ENCODE peak calls at places on chromosomes 4 and X, in six cellular contexts. One of them, this sample, is unnamed. For H3K4me1, the result is how much of the 10 kb centered on the place peaks cover.

GRCh38 chr4:41057456-41057855 is 156.9 kb downstream of the APBB2 start:
- DNase-seq in A673: no peak
- DNase-seq in effector memory CD4-positive, alpha-beta T cell: no peak
- DNase-seq in aorta: no peak
- DNase-seq in heart left ventricle: no peak
- DNase-seq in SK-N-SH: no peak
- DNase-seq in this sample: no peak

GRCh38 chrX:125203737-125204578 is 115.7 kb upstream of the TEX13C start:
- DNase-seq in A673: peak
- DNase-seq in effector memory CD4-positive, alpha-beta T cell: no peak
- DNase-seq in aorta: peak
- DNase-seq in heart left ventricle: no peak
- DNase-seq in SK-N-SH: peak
- DNase-seq in this sample: peak

GRCh38 chr4:55396305-55397023 is 707 bp downstream of the TMEM165 start:
- DNase-seq in A673: peak
- DNase-seq in effector memory CD4-positive, alpha-beta T cell: peak
- DNase-seq in aorta: peak
- DNase-seq in heart left ventricle: peak
- DNase-seq in SK-N-SH: peak
- DNase-seq in this sample: no peak

GRCh38 chrX:4710618-4711433 is 997.4 kb upstream of the PRKX start:
- DNase-seq in A673: no peak
- DNase-seq in effector memory CD4-positive, alpha-beta T cell: no peak
- DNase-seq in aorta: no peak
- DNase-seq in heart left ventricle: no peak
- DNase-seq in SK-N-SH: no peak
- DNase-seq in this sample: peak

GRCh38 chrX:51893931-51894696 is 691 bp downstream of the MAGED1 start:
- DNase-seq in A673: peak
- DNase-seq in effector memory CD4-positive, alpha-beta T cell: no peak
- DNase-seq in aorta: peak
- DNase-seq in heart left ventricle: no peak
- DNase-seq in SK-N-SH: peak
- DNase-seq in this sample: no peak

GRCh38 chr4:78748361-78748760 is 27.8 kb upstream of the BMP2K start:
- DNase-seq in A673: no peak
- DNase-seq in effector memory CD4-positive, alpha-beta T cell: no peak
- DNase-seq in aorta: no peak
- DNase-seq in heart left ventricle: no peak
- DNase-seq in SK-N-SH: no peak
- DNase-seq in this sample: no peak

GRCh38 chr4:54661156-54661555 is 3.4 kb downstream of the KIT start:
- DNase-seq in A673: peak
- DNase-seq in effector memory CD4-positive, alpha-beta T cell: no peak
- DNase-seq in aorta: no peak
- DNase-seq in heart left ventricle: no peak
- DNase-seq in SK-N-SH: no peak
- DNase-seq in this sample: no peak

GRCh38 chrX:14209034-14209433 is 179.3 kb upstream of the GEMIN8 start:
- DNase-seq in A673: no peak
- DNase-seq in effector memory CD4-positive, alpha-beta T cell: no peak
- DNase-seq in aorta: no peak
- DNase-seq in heart left ventricle: no peak
- DNase-seq in SK-N-SH: no peak
- DNase-seq in this sample: no peak

DNA sequence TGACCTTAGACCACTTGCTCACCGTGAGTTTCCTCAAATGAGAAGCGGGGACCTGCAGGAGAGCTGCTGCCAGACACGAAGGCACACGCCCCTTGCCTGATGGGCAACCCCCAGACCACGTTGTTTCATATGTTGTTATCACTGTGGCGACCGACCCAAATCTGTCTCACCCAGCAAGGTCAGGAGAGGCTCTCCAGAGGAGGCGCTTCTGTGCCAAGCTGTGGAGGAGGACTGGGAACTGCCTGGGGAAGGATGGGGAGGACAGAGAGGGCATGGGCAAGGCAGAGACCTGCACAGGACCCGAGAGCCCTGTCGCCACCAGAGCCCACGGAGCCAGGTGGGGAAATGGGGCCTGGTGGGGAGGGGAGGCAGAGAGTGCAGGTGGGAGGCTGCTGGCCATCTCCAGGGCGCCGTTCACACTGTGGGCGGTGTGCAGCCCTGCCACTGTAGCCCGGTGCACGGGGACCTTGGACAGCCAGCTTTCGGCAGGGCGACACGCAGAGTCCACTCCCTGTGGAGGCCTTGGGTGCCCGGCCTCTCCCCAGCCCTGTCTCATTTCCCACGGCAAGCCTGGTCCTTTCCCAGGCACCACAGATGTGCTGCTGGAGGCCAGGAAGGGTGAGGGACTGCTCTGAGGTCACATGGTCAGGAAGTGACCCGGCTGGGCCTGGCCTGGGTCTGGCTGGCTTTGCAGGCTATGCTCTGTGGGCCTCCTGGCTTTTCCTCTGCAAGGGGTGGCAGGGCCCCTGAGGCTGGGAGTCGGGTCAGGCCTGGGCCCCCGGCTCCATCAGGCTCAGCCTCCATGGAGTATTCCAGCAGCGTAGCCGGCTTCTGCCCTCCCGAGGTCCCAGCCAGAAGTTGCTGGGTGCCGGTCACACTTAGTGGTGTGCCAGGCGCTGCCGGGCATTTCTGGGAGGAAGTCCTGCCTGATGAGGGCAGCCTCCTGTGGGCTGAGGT is 3.2 kb downstream of the HTRA3 start:
- DNase-seq in A673: no peak
- DNase-seq in effector memory CD4-positive, alpha-beta T cell: no peak
- DNase-seq in aorta: no peak
- DNase-seq in heart left ventricle: peak
- DNase-seq in SK-N-SH: peak
- DNase-seq in this sample: no peak
- H3K4me3 ChIP-seq in A673: no peak
- H3K4me3 ChIP-seq in effector memory CD4-positive, alpha-beta T cell: no peak
- H3K4me3 ChIP-seq in aorta: no peak
- H3K4me3 ChIP-seq in heart left ventricle: peak
- H3K4me3 ChIP-seq in SK-N-SH: no peak
- H3K4me3 ChIP-seq in this sample: no peak

GRCh38 chr4:121583396-121583795 is 113.4 kb downstream of the ANXA5 start:
- DNase-seq in A673: peak
- DNase-seq in effector memory CD4-positive, alpha-beta T cell: no peak
- DNase-seq in aorta: no peak
- DNase-seq in heart left ventricle: no peak
- DNase-seq in SK-N-SH: no peak
- DNase-seq in this sample: no peak

GRCh38 chr4:121582296-121582695 is 114.5 kb downstream of the ANXA5 start:
- DNase-seq in A673: peak
- DNase-seq in effector memory CD4-positive, alpha-beta T cell: no peak
- DNase-seq in aorta: no peak
- DNase-seq in heart left ventricle: no peak
- DNase-seq in SK-N-SH: no peak
- DNase-seq in this sample: no peak
- H3K4me1 ChIP-seq in A673: under half
- H3K4me1 ChIP-seq in effector memory CD4-positive, alpha-beta T cell: under half
- H3K4me1 ChIP-seq in aorta: under half
- H3K4me1 ChIP-seq in heart left ventricle: under half
- H3K4me1 ChIP-seq in SK-N-SH: under half
- H3K4me1 ChIP-seq in this sample: under half

DNA sequence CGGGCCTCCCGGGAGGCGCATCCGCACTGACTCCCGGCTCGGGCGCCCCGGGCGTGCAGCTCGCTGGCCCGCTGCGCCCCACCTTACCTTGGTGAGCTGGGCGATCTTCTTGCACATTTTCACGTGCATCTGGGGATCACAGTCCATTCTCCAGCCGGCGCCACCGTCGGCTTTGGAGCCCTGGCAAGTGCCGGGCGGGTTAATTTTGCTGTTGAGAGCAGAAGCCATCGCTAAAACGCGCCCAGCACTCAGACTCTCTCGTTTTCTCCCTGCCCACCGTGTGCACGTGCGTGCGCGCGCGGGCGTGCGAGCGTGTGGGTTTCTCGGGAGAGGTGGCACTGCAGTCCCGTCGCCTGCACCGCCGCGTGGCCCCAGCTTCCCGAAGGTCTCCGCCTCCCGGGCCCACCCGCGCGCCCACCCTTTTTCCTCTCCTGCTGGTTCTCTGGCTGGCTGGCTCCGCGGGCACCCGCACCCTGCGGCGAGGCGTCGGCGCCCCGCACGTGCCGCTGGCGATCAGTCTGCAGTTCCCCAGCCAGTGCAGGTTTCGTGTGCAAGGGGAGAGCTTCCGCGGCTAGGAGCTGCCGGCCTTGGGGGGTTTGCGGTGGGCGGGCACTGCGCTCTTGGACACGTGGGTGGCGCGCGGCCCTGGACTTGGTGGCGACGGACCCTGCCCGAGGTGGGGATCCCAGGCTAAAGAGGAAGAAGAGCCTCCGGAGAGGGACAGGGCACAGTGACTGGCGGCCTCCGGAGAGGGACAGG is at the start of gene FAM184B:
- DNase-seq in A673: peak
- DNase-seq in effector memory CD4-positive, alpha-beta T cell: no peak
- DNase-seq in aorta: no peak
- DNase-seq in heart left ventricle: no peak
- DNase-seq in SK-N-SH: peak
- DNase-seq in this sample: no peak
- H3K4me3 ChIP-seq in A673: peak
- H3K4me3 ChIP-seq in effector memory CD4-positive, alpha-beta T cell: no peak
- H3K4me3 ChIP-seq in aorta: peak
- H3K4me3 ChIP-seq in heart left ventricle: peak
- H3K4me3 ChIP-seq in SK-N-SH: peak
- H3K4me3 ChIP-seq in this sample: peak

GRCh38 chr4:6331018-6331417 is 61.4 kb downstream of the WFS1 start:
- DNase-seq in A673: peak
- DNase-seq in effector memory CD4-positive, alpha-beta T cell: no peak
- DNase-seq in aorta: no peak
- DNase-seq in heart left ventricle: no peak
- DNase-seq in SK-N-SH: no peak
- DNase-seq in this sample: no peak

GRCh38 chr4:6331468-6331867 is 61.8 kb downstream of the WFS1 start:
- DNase-seq in A673: no peak
- DNase-seq in effector memory CD4-positive, alpha-beta T cell: no peak
- DNase-seq in aorta: no peak
- DNase-seq in heart left ventricle: no peak
- DNase-seq in SK-N-SH: no peak
- DNase-seq in this sample: no peak

GRCh38 chr4:6329478-6330383 is 60.1 kb downstream of the WFS1 start:
- DNase-seq in A673: no peak
- DNase-seq in effector memory CD4-positive, alpha-beta T cell: no peak
- DNase-seq in aorta: no peak
- DNase-seq in heart left ventricle: no peak
- DNase-seq in SK-N-SH: no peak
- DNase-seq in this sample: no peak

GRCh38 chr4:6332042-6332668 is 62.5 kb downstream of the WFS1 start:
- DNase-seq in A673: no peak
- DNase-seq in effector memory CD4-positive, alpha-beta T cell: peak
- DNase-seq in aorta: no peak
- DNase-seq in heart left ventricle: no peak
- DNase-seq in SK-N-SH: peak
- DNase-seq in this sample: no peak

DNA sequence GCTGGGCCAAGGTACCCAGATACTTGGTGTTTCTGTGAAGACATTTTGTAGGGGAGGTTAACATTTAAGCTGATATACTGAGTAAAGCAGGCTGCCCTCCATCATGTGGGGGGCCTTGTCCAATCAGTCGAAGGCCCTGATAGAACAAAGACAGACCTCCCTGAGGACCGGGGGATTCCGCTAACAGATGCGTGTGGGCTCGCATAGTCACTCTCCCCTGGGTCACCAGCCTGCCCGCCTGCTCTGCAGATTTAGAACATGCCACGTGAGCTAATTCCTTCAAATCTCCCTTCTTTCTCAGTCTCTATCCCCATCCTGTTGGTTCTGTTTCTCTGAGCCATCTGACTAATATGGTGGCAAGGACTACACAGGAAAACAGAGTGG is 60.7 kb downstream of the WFS1 start:
- DNase-seq in A673: no peak
- DNase-seq in effector memory CD4-positive, alpha-beta T cell: no peak
- DNase-seq in aorta: no peak
- DNase-seq in heart left ventricle: no peak
- DNase-seq in SK-N-SH: no peak
- DNase-seq in this sample: no peak
- H3K4me1 ChIP-seq in A673: under half
- H3K4me1 ChIP-seq in effector memory CD4-positive, alpha-beta T cell: under half
- H3K4me1 ChIP-seq in aorta: under half
- H3K4me1 ChIP-seq in heart left ventricle: under half
- H3K4me1 ChIP-seq in SK-N-SH: under half
- H3K4me1 ChIP-seq in this sample: under half

GRCh38 chr4:80036949-80037348 is 36.1 kb downstream of the ANTXR2 start:
- DNase-seq in A673: peak
- DNase-seq in effector memory CD4-positive, alpha-beta T cell: no peak
- DNase-seq in aorta: no peak
- DNase-seq in heart left ventricle: no peak
- DNase-seq in SK-N-SH: no peak
- DNase-seq in this sample: no peak
- H3K4me3 ChIP-seq in A673: no peak
- H3K4me3 ChIP-seq in effector memory CD4-positive, alpha-beta T cell: peak
- H3K4me3 ChIP-seq in aorta: no peak
- H3K4me3 ChIP-seq in heart left ventricle: peak
- H3K4me3 ChIP-seq in SK-N-SH: no peak
- H3K4me3 ChIP-seq in this sample: no peak

DNA sequence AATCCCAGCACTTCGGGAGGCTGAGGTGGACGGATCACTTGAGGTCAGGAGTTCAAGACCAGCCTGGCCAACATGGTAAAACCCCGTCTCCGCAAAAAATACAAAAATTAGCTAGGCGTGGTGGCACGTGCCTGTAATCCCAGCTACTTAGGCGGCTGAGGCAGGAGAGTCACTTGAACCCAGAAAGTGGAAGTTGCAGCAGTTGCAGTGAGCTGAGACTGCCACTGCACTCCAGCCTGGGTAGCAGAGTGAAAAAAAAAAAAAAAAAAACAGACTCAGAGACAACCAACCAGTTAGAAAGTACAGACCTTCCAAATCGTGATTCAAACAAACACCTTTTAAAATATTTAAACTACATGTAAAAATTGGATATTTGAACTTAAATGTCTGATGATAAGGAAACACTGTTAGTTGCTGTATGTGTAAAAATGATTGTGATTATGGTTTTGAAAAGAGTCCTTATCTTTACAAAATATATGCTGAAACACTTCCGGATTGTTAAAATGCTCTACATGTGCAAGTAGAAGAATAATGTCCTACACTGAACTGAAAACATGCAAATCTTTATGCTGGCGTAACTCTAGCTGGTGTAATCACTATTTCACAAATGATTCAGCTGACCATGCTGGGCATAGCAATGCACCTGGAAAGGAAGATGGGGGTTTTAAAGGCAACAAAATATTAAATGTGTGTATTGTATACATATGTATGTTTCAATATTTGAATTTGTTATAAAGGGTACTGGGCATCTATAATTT is 37.8 kb downstream of the SH3KBP1 start:
- DNase-seq in A673: no peak
- DNase-seq in effector memory CD4-positive, alpha-beta T cell: no peak
- DNase-seq in aorta: no peak
- DNase-seq in heart left ventricle: no peak
- DNase-seq in SK-N-SH: no peak
- DNase-seq in this sample: no peak
- H3K4me1 ChIP-seq in A673: under half
- H3K4me1 ChIP-seq in effector memory CD4-positive, alpha-beta T cell: under half
- H3K4me1 ChIP-seq in aorta: under half
- H3K4me1 ChIP-seq in heart left ventricle: under half
- H3K4me1 ChIP-seq in SK-N-SH: under half
- H3K4me1 ChIP-seq in this sample: under half

GRCh38 chr4:181939199-181939945 is 303.8 kb upstream of the TENM3 start:
- DNase-seq in A673: no peak
- DNase-seq in effector memory CD4-positive, alpha-beta T cell: no peak
- DNase-seq in aorta: no peak
- DNase-seq in heart left ventricle: no peak
- DNase-seq in SK-N-SH: no peak
- DNase-seq in this sample: no peak
- H3K4me3 ChIP-seq in A673: no peak
- H3K4me3 ChIP-seq in effector memory CD4-positive, alpha-beta T cell: no peak
- H3K4me3 ChIP-seq in aorta: no peak
- H3K4me3 ChIP-seq in heart left ventricle: no peak
- H3K4me3 ChIP-seq in SK-N-SH: no peak
- H3K4me3 ChIP-seq in this sample: no peak